ENCODE peak calls at places on chromosomes 4 and X, in ten cellular contexts. One of them, this sample, is unnamed.

GRCh38 chr4:148834804-148835598 is 392.8 kb upstream of the NR3C2 start:
- DNase-seq in HEK293T: no peak
- DNase-seq in stromal cell of bone marrow: peak; percentile 31
- DNase-seq in H54: peak; percentile 2
- DNase-seq in myocyte: no peak
- DNase-seq in activated CD4-positive, alpha-beta T cell treated with anti-CD3 and anti-CD28 coated beads for 1 hour: no peak
- DNase-seq in pancreas: no peak
- DNase-seq in activated CD4-positive, alpha-beta memory T cell treated with anti-CD3 and anti-CD28 coated beads, Interleukin-2, amount 10 ng/mL, durations not matched to agents 7 days and 5 days: no peak
- DNase-seq in neural progenitor cell: no peak
- DNase-seq in stimulated activated CD8-positive, alpha-beta memory T cell treated with anti-CD3 and anti-CD28 coated beads, Interleukin-4, amount 100 ng/mL, for 4 hours: no peak
- DNase-seq in this sample: no peak

GRCh38 chr4:9812530-9813340 is 31.3 kb downstream of the DRD5 start:
- DNase-seq in HEK293T: no peak
- DNase-seq in stromal cell of bone marrow: no peak
- DNase-seq in H54: no peak
- DNase-seq in myocyte: no peak
- DNase-seq in activated CD4-positive, alpha-beta T cell treated with anti-CD3 and anti-CD28 coated beads for 1 hour: no peak
- DNase-seq in pancreas: no peak
- DNase-seq in activated CD4-positive, alpha-beta memory T cell treated with anti-CD3 and anti-CD28 coated beads, Interleukin-2, amount 10 ng/mL, durations not matched to agents 7 days and 5 days: peak; percentile 37
- DNase-seq in neural progenitor cell: no peak
- DNase-seq in stimulated activated CD8-positive, alpha-beta memory T cell treated with anti-CD3 and anti-CD28 coated beads, Interleukin-4, amount 100 ng/mL, for 4 hours: no peak
- DNase-seq in this sample: no peak

GRCh38 chrX:38717871-38718270 is 83.4 kb upstream of the MID1IP1 start:
- DNase-seq in HEK293T: peak; percentile 52
- DNase-seq in stromal cell of bone marrow: no peak
- DNase-seq in H54: no peak
- DNase-seq in myocyte: no peak
- DNase-seq in activated CD4-positive, alpha-beta T cell treated with anti-CD3 and anti-CD28 coated beads for 1 hour: no peak
- DNase-seq in pancreas: no peak
- DNase-seq in activated CD4-positive, alpha-beta memory T cell treated with anti-CD3 and anti-CD28 coated beads, Interleukin-2, amount 10 ng/mL, durations not matched to agents 7 days and 5 days: no peak
- DNase-seq in neural progenitor cell: peak; percentile 43
- DNase-seq in stimulated activated CD8-positive, alpha-beta memory T cell treated with anti-CD3 and anti-CD28 coated beads, Interleukin-4, amount 100 ng/mL, for 4 hours: no peak
- DNase-seq in this sample: no peak

GRCh38 chr4:104967034-104967401 is 179.7 kb upstream of the TET2 start:
- DNase-seq in HEK293T: no peak
- DNase-seq in stromal cell of bone marrow: no peak
- DNase-seq in H54: no peak
- DNase-seq in myocyte: no peak
- DNase-seq in activated CD4-positive, alpha-beta T cell treated with anti-CD3 and anti-CD28 coated beads for 1 hour: no peak
- DNase-seq in pancreas: no peak
- DNase-seq in activated CD4-positive, alpha-beta memory T cell treated with anti-CD3 and anti-CD28 coated beads, Interleukin-2, amount 10 ng/mL, durations not matched to agents 7 days and 5 days: no peak
- DNase-seq in neural progenitor cell: no peak
- DNase-seq in stimulated activated CD8-positive, alpha-beta memory T cell treated with anti-CD3 and anti-CD28 coated beads, Interleukin-4, amount 100 ng/mL, for 4 hours: no peak
- DNase-seq in this sample: peak; percentile 57

GRCh38 chr4:145230726-145231125 is 50.3 kb upstream of the OTUD4 start:
- DNase-seq in HEK293T: no peak
- DNase-seq in stromal cell of bone marrow: peak; percentile 45
- DNase-seq in H54: no peak
- DNase-seq in myocyte: peak; percentile 24
- DNase-seq in activated CD4-positive, alpha-beta T cell treated with anti-CD3 and anti-CD28 coated beads for 1 hour: no peak
- DNase-seq in pancreas: no peak
- DNase-seq in activated CD4-positive, alpha-beta memory T cell treated with anti-CD3 and anti-CD28 coated beads, Interleukin-2, amount 10 ng/mL, durations not matched to agents 7 days and 5 days: no peak
- DNase-seq in neural progenitor cell: no peak
- DNase-seq in stimulated activated CD8-positive, alpha-beta memory T cell treated with anti-CD3 and anti-CD28 coated beads, Interleukin-4, amount 100 ng/mL, for 4 hours: no peak
- DNase-seq in this sample: no peak

GRCh38 chrX:154411322-154411980 is at the start of gene TAFAZZIN:
- DNase-seq in HEK293T: peak; percentile 88
- DNase-seq in stromal cell of bone marrow: peak; percentile 28
- DNase-seq in H54: peak; percentile 48
- DNase-seq in myocyte: peak; percentile 60
- DNase-seq in activated CD4-positive, alpha-beta T cell treated with anti-CD3 and anti-CD28 coated beads for 1 hour: peak; percentile 57
- DNase-seq in pancreas: peak; percentile 86
- DNase-seq in activated CD4-positive, alpha-beta memory T cell treated with anti-CD3 and anti-CD28 coated beads, Interleukin-2, amount 10 ng/mL, durations not matched to agents 7 days and 5 days: peak; percentile 83
- DNase-seq in neural progenitor cell: peak; percentile 80
- DNase-seq in stimulated activated CD8-positive, alpha-beta memory T cell treated with anti-CD3 and anti-CD28 coated beads, Interleukin-4, amount 100 ng/mL, for 4 hours: no peak
- DNase-seq in this sample: peak; percentile 67

GRCh38 chrX:10259716-10260115 is 102.9 kb downstream of the CLCN4 start:
- DNase-seq in HEK293T: no peak
- DNase-seq in stromal cell of bone marrow: no peak
- DNase-seq in H54: no peak
- DNase-seq in myocyte: no peak
- DNase-seq in activated CD4-positive, alpha-beta T cell treated with anti-CD3 and anti-CD28 coated beads for 1 hour: no peak
- DNase-seq in pancreas: no peak
- DNase-seq in activated CD4-positive, alpha-beta memory T cell treated with anti-CD3 and anti-CD28 coated beads, Interleukin-2, amount 10 ng/mL, durations not matched to agents 7 days and 5 days: no peak
- DNase-seq in neural progenitor cell: no peak
- DNase-seq in stimulated activated CD8-positive, alpha-beta memory T cell treated with anti-CD3 and anti-CD28 coated beads, Interleukin-4, amount 100 ng/mL, for 4 hours: no peak
- DNase-seq in this sample: no peak

GRCh38 chr4:188145626-188146025 is 6.4 kb downstream of the TRIML1 start:
- DNase-seq in HEK293T: no peak
- DNase-seq in stromal cell of bone marrow: no peak
- DNase-seq in H54: peak; percentile 11
- DNase-seq in myocyte: no peak
- DNase-seq in activated CD4-positive, alpha-beta T cell treated with anti-CD3 and anti-CD28 coated beads for 1 hour: no peak
- DNase-seq in pancreas: no peak
- DNase-seq in activated CD4-positive, alpha-beta memory T cell treated with anti-CD3 and anti-CD28 coated beads, Interleukin-2, amount 10 ng/mL, durations not matched to agents 7 days and 5 days: no peak
- DNase-seq in neural progenitor cell: no peak
- DNase-seq in stimulated activated CD8-positive, alpha-beta memory T cell treated with anti-CD3 and anti-CD28 coated beads, Interleukin-4, amount 100 ng/mL, for 4 hours: no peak
- DNase-seq in this sample: no peak

GRCh38 chrX:13747836-13748235 is 13.3 kb downstream of the OFD1 start:
- DNase-seq in HEK293T: peak; percentile 29
- DNase-seq in stromal cell of bone marrow: peak; percentile 47
- DNase-seq in H54: no peak
- DNase-seq in myocyte: peak; percentile 44
- DNase-seq in activated CD4-positive, alpha-beta T cell treated with anti-CD3 and anti-CD28 coated beads for 1 hour: no peak
- DNase-seq in pancreas: no peak
- DNase-seq in activated CD4-positive, alpha-beta memory T cell treated with anti-CD3 and anti-CD28 coated beads, Interleukin-2, amount 10 ng/mL, durations not matched to agents 7 days and 5 days: peak; percentile 25
- DNase-seq in neural progenitor cell: peak; percentile 33
- DNase-seq in stimulated activated CD8-positive, alpha-beta memory T cell treated with anti-CD3 and anti-CD28 coated beads, Interleukin-4, amount 100 ng/mL, for 4 hours: no peak
- DNase-seq in this sample: no peak

GRCh38 chr4:1072830-1073446 is 40.4 kb downstream of the RNF212 start:
- DNase-seq in HEK293T: peak; percentile 77
- DNase-seq in stromal cell of bone marrow: peak; percentile 43
- DNase-seq in H54: peak; percentile 25
- DNase-seq in myocyte: peak; percentile 60
- DNase-seq in activated CD4-positive, alpha-beta T cell treated with anti-CD3 and anti-CD28 coated beads for 1 hour: no peak
- DNase-seq in pancreas: peak; percentile 70
- DNase-seq in activated CD4-positive, alpha-beta memory T cell treated with anti-CD3 and anti-CD28 coated beads, Interleukin-2, amount 10 ng/mL, durations not matched to agents 7 days and 5 days: peak; percentile 52
- DNase-seq in neural progenitor cell: peak; percentile 65
- DNase-seq in stimulated activated CD8-positive, alpha-beta memory T cell treated with anti-CD3 and anti-CD28 coated beads, Interleukin-4, amount 100 ng/mL, for 4 hours: peak; percentile 21
- DNase-seq in this sample: no peak

GRCh38 chr4:151402150-151402865 is 6.7 kb upstream of the FHIP1A start:
- DNase-seq in HEK293T: no peak
- DNase-seq in stromal cell of bone marrow: no peak
- DNase-seq in H54: no peak
- DNase-seq in myocyte: no peak
- DNase-seq in activated CD4-positive, alpha-beta T cell treated with anti-CD3 and anti-CD28 coated beads for 1 hour: no peak
- DNase-seq in pancreas: no peak
- DNase-seq in activated CD4-positive, alpha-beta memory T cell treated with anti-CD3 and anti-CD28 coated beads, Interleukin-2, amount 10 ng/mL, durations not matched to agents 7 days and 5 days: no peak
- DNase-seq in neural progenitor cell: no peak
- DNase-seq in stimulated activated CD8-positive, alpha-beta memory T cell treated with anti-CD3 and anti-CD28 coated beads, Interleukin-4, amount 100 ng/mL, for 4 hours: no peak
- DNase-seq in this sample: no peak

GRCh38 chr4:81885016-81885415 is 413.3 kb upstream of the RASGEF1B start:
- DNase-seq in HEK293T: no peak
- DNase-seq in stromal cell of bone marrow: no peak
- DNase-seq in H54: no peak
- DNase-seq in myocyte: no peak
- DNase-seq in activated CD4-positive, alpha-beta T cell treated with anti-CD3 and anti-CD28 coated beads for 1 hour: no peak
- DNase-seq in pancreas: no peak
- DNase-seq in activated CD4-positive, alpha-beta memory T cell treated with anti-CD3 and anti-CD28 coated beads, Interleukin-2, amount 10 ng/mL, durations not matched to agents 7 days and 5 days: no peak
- DNase-seq in neural progenitor cell: no peak
- DNase-seq in stimulated activated CD8-positive, alpha-beta memory T cell treated with anti-CD3 and anti-CD28 coated beads, Interleukin-4, amount 100 ng/mL, for 4 hours: no peak
- DNase-seq in this sample: no peak

GRCh38 chr4:185101354-185101890 is 41.6 kb upstream of the SLC25A4 start:
- DNase-seq in HEK293T: no peak
- DNase-seq in stromal cell of bone marrow: no peak
- DNase-seq in H54: no peak
- DNase-seq in myocyte: no peak
- DNase-seq in activated CD4-positive, alpha-beta T cell treated with anti-CD3 and anti-CD28 coated beads for 1 hour: no peak
- DNase-seq in pancreas: no peak
- DNase-seq in activated CD4-positive, alpha-beta memory T cell treated with anti-CD3 and anti-CD28 coated beads, Interleukin-2, amount 10 ng/mL, durations not matched to agents 7 days and 5 days: no peak
- DNase-seq in neural progenitor cell: no peak
- DNase-seq in stimulated activated CD8-positive, alpha-beta memory T cell treated with anti-CD3 and anti-CD28 coated beads, Interleukin-4, amount 100 ng/mL, for 4 hours: no peak
- DNase-seq in this sample: no peak

GRCh38 chrX:3638280-3638873 is 75.1 kb downstream of the PRKX start:
- DNase-seq in HEK293T: peak; percentile 56
- DNase-seq in stromal cell of bone marrow: peak; percentile 24
- DNase-seq in H54: peak; percentile 4
- DNase-seq in myocyte: peak; percentile 54
- DNase-seq in activated CD4-positive, alpha-beta T cell treated with anti-CD3 and anti-CD28 coated beads for 1 hour: peak; percentile 7
- DNase-seq in pancreas: peak; percentile 76
- DNase-seq in activated CD4-positive, alpha-beta memory T cell treated with anti-CD3 and anti-CD28 coated beads, Interleukin-2, amount 10 ng/mL, durations not matched to agents 7 days and 5 days: peak; percentile 21
- DNase-seq in neural progenitor cell: peak; percentile 75
- DNase-seq in stimulated activated CD8-positive, alpha-beta memory T cell treated with anti-CD3 and anti-CD28 coated beads, Interleukin-4, amount 100 ng/mL, for 4 hours: no peak
- DNase-seq in this sample: no peak

GRCh38 chr4:117660668-117661067 is 373.6 kb upstream of the NDST3 start:
- DNase-seq in HEK293T: no peak
- DNase-seq in stromal cell of bone marrow: no peak
- DNase-seq in H54: no peak
- DNase-seq in myocyte: no peak
- DNase-seq in activated CD4-positive, alpha-beta T cell treated with anti-CD3 and anti-CD28 coated beads for 1 hour: no peak
- DNase-seq in pancreas: no peak
- DNase-seq in activated CD4-positive, alpha-beta memory T cell treated with anti-CD3 and anti-CD28 coated beads, Interleukin-2, amount 10 ng/mL, durations not matched to agents 7 days and 5 days: no peak
- DNase-seq in neural progenitor cell: no peak
- DNase-seq in stimulated activated CD8-positive, alpha-beta memory T cell treated with anti-CD3 and anti-CD28 coated beads, Interleukin-4, amount 100 ng/mL, for 4 hours: no peak
- DNase-seq in this sample: no peak

GRCh38 chr4:136706942-136707341 is 825.4 kb downstream of the PCDH18 start:
- DNase-seq in HEK293T: no peak
- DNase-seq in stromal cell of bone marrow: no peak
- DNase-seq in H54: no peak
- DNase-seq in myocyte: no peak
- DNase-seq in activated CD4-positive, alpha-beta T cell treated with anti-CD3 and anti-CD28 coated beads for 1 hour: no peak
- DNase-seq in pancreas: no peak
- DNase-seq in activated CD4-positive, alpha-beta memory T cell treated with anti-CD3 and anti-CD28 coated beads, Interleukin-2, amount 10 ng/mL, durations not matched to agents 7 days and 5 days: no peak
- DNase-seq in neural progenitor cell: no peak
- DNase-seq in stimulated activated CD8-positive, alpha-beta memory T cell treated with anti-CD3 and anti-CD28 coated beads, Interleukin-4, amount 100 ng/mL, for 4 hours: no peak
- DNase-seq in this sample: no peak

GRCh38 chr4:85147481-85148076 is 181.1 kb upstream of the WDFY3 start:
- DNase-seq in HEK293T: peak; percentile 48
- DNase-seq in stromal cell of bone marrow: peak; percentile 45
- DNase-seq in H54: peak; percentile 2
- DNase-seq in myocyte: peak; percentile 88
- DNase-seq in activated CD4-positive, alpha-beta T cell treated with anti-CD3 and anti-CD28 coated beads for 1 hour: no peak
- DNase-seq in pancreas: no peak
- DNase-seq in activated CD4-positive, alpha-beta memory T cell treated with anti-CD3 and anti-CD28 coated beads, Interleukin-2, amount 10 ng/mL, durations not matched to agents 7 days and 5 days: no peak
- DNase-seq in neural progenitor cell: peak; percentile 69
- DNase-seq in stimulated activated CD8-positive, alpha-beta memory T cell treated with anti-CD3 and anti-CD28 coated beads, Interleukin-4, amount 100 ng/mL, for 4 hours: no peak
- DNase-seq in this sample: no peak

GRCh38 chr4:138320856-138321255 is 78.7 kb upstream of the SLC7A11 start:
- DNase-seq in HEK293T: no peak
- DNase-seq in stromal cell of bone marrow: no peak
- DNase-seq in H54: no peak
- DNase-seq in myocyte: no peak
- DNase-seq in activated CD4-positive, alpha-beta T cell treated with anti-CD3 and anti-CD28 coated beads for 1 hour: no peak
- DNase-seq in pancreas: no peak
- DNase-seq in activated CD4-positive, alpha-beta memory T cell treated with anti-CD3 and anti-CD28 coated beads, Interleukin-2, amount 10 ng/mL, durations not matched to agents 7 days and 5 days: no peak
- DNase-seq in neural progenitor cell: no peak
- DNase-seq in stimulated activated CD8-positive, alpha-beta memory T cell treated with anti-CD3 and anti-CD28 coated beads, Interleukin-4, amount 100 ng/mL, for 4 hours: no peak
- DNase-seq in this sample: no peak

GRCh38 chrX:110248582-110248981 is 69.3 kb downstream of the AMMECR1 start:
- DNase-seq in HEK293T: no peak
- DNase-seq in stromal cell of bone marrow: no peak
- DNase-seq in H54: no peak
- DNase-seq in myocyte: no peak
- DNase-seq in activated CD4-positive, alpha-beta T cell treated with anti-CD3 and anti-CD28 coated beads for 1 hour: no peak
- DNase-seq in pancreas: no peak
- DNase-seq in activated CD4-positive, alpha-beta memory T cell treated with anti-CD3 and anti-CD28 coated beads, Interleukin-2, amount 10 ng/mL, durations not matched to agents 7 days and 5 days: no peak
- DNase-seq in neural progenitor cell: no peak
- DNase-seq in stimulated activated CD8-positive, alpha-beta memory T cell treated with anti-CD3 and anti-CD28 coated beads, Interleukin-4, amount 100 ng/mL, for 4 hours: no peak
- DNase-seq in this sample: no peak

This sample was measured in breast epithelium.